ENCODE peak calls at places on chromosomes 16 and 17, in ten cellular contexts. E, U, O, X, Z, D, Q, C, G and M are unnamed samples.

GRCh38 chr17:38469875-38470274 is 41.6 kb downstream of the ARHGAP23 start:
- DNase-seq in D (no peak), E (no peak), U (no peak), C (no peak), Q (no peak), Z (peak), G (no peak), X (no peak), O (no peak), M (no peak)

GRCh38 chr16:83717308-83717707 is 90.5 kb upstream of the HSBP1 start:
- DNase-seq in D (no peak), Q (no peak), U (peak), X (no peak), C (no peak), G (no peak), E (no peak), Z (no peak), O (no peak), M (no peak)

GRCh38 chr16:1296688-1297412 is 12.6 kb upstream of the UBE2I start:
- DNase-seq in Z (peak), O (no peak), D (peak), Q (peak), U (no peak), G (peak), C (no peak), X (no peak), E (peak), M (no peak)

GRCh38 chr17:59754547-59754946 is 47.1 kb downstream of the VMP1 start:
- DNase-seq in X (no peak), U (no peak), G (peak), Q (no peak), O (no peak), C (no peak), E (no peak), Z (peak), D (no peak), M (no peak)

GRCh38 chr16:65122974-65123845 is 1.3 kb upstream of the CDH11 start:
- DNase-seq in Q (no peak), Z (peak), U (peak), O (peak), D (peak), E (peak), G (no peak), X (peak), C (no peak), M (no peak)

GRCh38 chr17:60231234-60231633 is 81.5 kb downstream of the CA4 start:
- DNase-seq in Z (peak), O (peak), E (no peak), C (no peak), X (no peak), U (no peak), Q (peak), G (no peak), D (no peak), M (no peak)

GRCh38 chr16:67244387-67245188 is 2.7 kb downstream of the FHOD1 start:
- DNase-seq in G (peak), D (peak), X (peak), Z (peak), Q (no peak), O (no peak), U (no peak), C (peak), E (peak), M (peak)

GRCh38 chr16:8782673-8783072 is 14.8 kb downstream of the TMEM186 start:
- DNase-seq in X (no peak), O (no peak), E (no peak), D (no peak), Z (no peak), Q (no peak), U (no peak), C (no peak), G (no peak), M (no peak)

GRCh38 chr17:32349503-32349853 is 479 bp upstream of the ZNF207 start:
- DNase-seq in Q (no peak), G (peak), E (no peak), U (no peak), D (peak), C (peak), X (no peak), Z (peak), O (peak), M (no peak)

GRCh38 chr17:2369551-2370210 is 31.2 kb downstream of the MNT start:
- DNase-seq in O (no peak), X (no peak), Z (no peak), D (no peak), G (no peak), U (peak), Q (no peak), C (no peak), E (no peak), M (no peak)

GRCh38 chr17:41308251-41308917 is 725 bp downstream of the KRTAP16-1 start:
- DNase-seq in O (no peak), X (no peak), Z (no peak), D (peak), C (peak), G (peak), U (no peak), E (peak), Q (peak), M (peak)

GRCh38 chr17:9321862-9322261 is 253.8 kb downstream of the STX8 start:
- DNase-seq in E (no peak), X (no peak), G (no peak), Z (no peak), D (no peak), U (no peak), C (no peak), O (no peak), Q (no peak), M (no peak)

GRCh38 chr17:75720656-75721462 is at the start of gene ITGB4:
- DNase-seq in D (peak), O (peak), X (peak), C (peak), U (peak), Z (peak), E (peak), Q (peak), G (peak), M (no peak)

GRCh38 chr17:75267403-75268232 is 3.4 kb downstream of the MIF4GD start:
- DNase-seq in X (no peak), U (peak), C (no peak), E (no peak), Z (peak), G (no peak), Q (no peak), O (no peak), D (peak), M (no peak)

GRCh38 chr16:85661131-85662035 is 27.4 kb downstream of the GINS2 start:
- DNase-seq in C (no peak), E (no peak), Q (no peak), Z (no peak), O (peak), G (no peak), X (peak), U (no peak), D (no peak), M (no peak)

GRCh38 chr17:55285340-55286301 is 20.9 kb downstream of the HLF start:
- DNase-seq in C (no peak), D (peak), O (no peak), Z (no peak), U (no peak), Q (no peak), E (peak), X (peak), G (no peak), M (no peak)

GRCh38 chr16:85419503-85420408 is 193.4 kb upstream of the GSE1 start:
- DNase-seq in D (no peak), X (peak), E (no peak), O (no peak), Q (no peak), G (peak), U (no peak), Z (no peak), C (no peak), M (no peak)

GRCh38 chr16:17205279-17206139 is 265.3 kb downstream of the XYLT1 start:
- DNase-seq in Z (no peak), X (no peak), G (no peak), E (peak), C (no peak), D (no peak), Q (peak), O (no peak), U (peak), M (no peak)

GRCh38 chr17:27980035-27980434 is 62.4 kb upstream of the NLK start:
- DNase-seq in D (no peak), E (no peak), Q (no peak), X (no peak), Z (peak), O (no peak), U (no peak), G (no peak), C (no peak), M (no peak)

GRCh38 chr17:31830971-31831755 is 27.9 kb downstream of the COPRS start:
- DNase-seq in G (no peak), O (no peak), E (no peak), Q (no peak), X (no peak), U (no peak), Z (no peak), C (no peak), D (no peak), M (no peak)

GRCh38 chr17:48429638-48430586 is at the start of gene SKAP1:
- DNase-seq in U (peak), C (peak), E (no peak), O (peak), Z (no peak), G (peak), X (no peak), Q (no peak), D (peak), M (no peak)

GRCh38 chr17:65489413-65490170 is 71.9 kb downstream of the AXIN2 start:
- DNase-seq in Z (no peak), E (no peak), D (no peak), C (no peak), G (no peak), X (no peak), Q (no peak), U (no peak), O (no peak), M (no peak)

GRCh38 chr16:84378099-84378498 is 9.8 kb downstream of the ATP2C2 start:
- DNase-seq in E (no peak), X (no peak), Q (no peak), G (no peak), O (no peak), Z (no peak), U (no peak), D (no peak), C (no peak), M (no peak)

GRCh38 chr17:67400193-67400592 is 23.1 kb downstream of the PITPNC1 start:
- DNase-seq in O (no peak), U (no peak), G (no peak), E (no peak), X (no peak), C (no peak), Z (no peak), D (no peak), Q (no peak), M (no peak)

GRCh38 chr17:3804503-3804931 is 3.5 kb upstream of the ITGAE start:
- DNase-seq in D (no peak), X (no peak), Z (peak), E (no peak), Q (no peak), U (no peak), C (no peak), O (no peak), G (peak), M (no peak)

GRCh38 chr16:66474750-66475199 is 47.7 kb downstream of the BEAN1 start:
- DNase-seq in C (peak), Q (peak), U (no peak), Z (no peak), G (peak), E (no peak), O (no peak), D (peak), X (peak), M (no peak)

GRCh38 chr16:5000573-5001001 is 33.1 kb downstream of the NAGPA start:
- DNase-seq in E (no peak), X (no peak), C (no peak), U (no peak), G (no peak), D (no peak), Q (no peak), Z (no peak), O (no peak), M (no peak)

GRCh38 chr17:41618341-41619161 is 5.8 kb downstream of the KRT17 start:
- DNase-seq in O (no peak), D (no peak), X (peak), Q (no peak), Z (no peak), C (no peak), U (no peak), E (peak), G (no peak), M (no peak)

GRCh38 chr17:31744541-31744951 is 114.5 kb downstream of the COPRS start:
- DNase-seq in U (no peak), C (no peak), Z (no peak), Q (no peak), G (no peak), D (no peak), X (no peak), O (no peak), E (no peak), M (no peak)

GRCh38 chr17:9900744-9901143 is 4.3 kb downstream of the RCVRN start:
- DNase-seq in U (no peak), G (no peak), D (no peak), Z (peak), X (no peak), O (no peak), E (no peak), C (no peak), Q (no peak), M (no peak)

GRCh38 chr16:1492082-1492922 is 858 bp upstream of the TELO2 start:
- DNase-seq in X (no peak), Q (no peak), O (no peak), U (no peak), Z (no peak), E (no peak), C (no peak), G (no peak), D (no peak), M (no peak)

GRCh38 chr16:78275420-78275819 is 176.0 kb downstream of the WWOX start:
- DNase-seq in E (no peak), G (no peak), Z (no peak), Q (no peak), O (no peak), D (no peak), U (peak), X (no peak), C (no peak), M (no peak)

GRCh38 chr17:29874931-29875596 is 55.0 kb downstream of the SSH2 start:
- DNase-seq in U (no peak), E (no peak), C (no peak), X (no peak), O (no peak), G (no peak), Z (no peak), Q (no peak), D (no peak), M (no peak)

GRCh38 chr17:35210741-35211140 is 16.5 kb upstream of the SLC35G3 start:
- DNase-seq in O (no peak), Q (no peak), U (no peak), X (no peak), C (peak), Z (no peak), D (no peak), E (no peak), G (peak), M (no peak)